ENCODE peak calls at places on chromosome 17, in nine cellular contexts. W is AG09309; P is transverse colon; R is neural progenitor cell; F is substantia nigra; A is EH; M is sigmoid colon; L is effector CD4-positive, alpha-beta T cell; Z is NCI-H510A treated with DMSO at 0.1 percent for 48 hours. Y is an unnamed sample.

GRCh38 chr17:4822835-4823234 is 10.3 kb upstream of the MINK1 start:
- DNase-seq in W (no peak), P (no peak), R (no peak), F (no peak), A (no peak), M (no peak), L (no peak), Z (no peak), Y (no peak)

GRCh38 chr17:51200846-51201245 is 34.6 kb downstream of the NME2 start:
- DNase-seq in W (no peak), P (no peak), R (no peak), F (no peak), A (no peak), M (no peak), L (no peak), Z (no peak), Y (no peak)

GRCh38 chr17:49209061-49209571 is 1.3 kb downstream of the GNGT2 start:
- DNase-seq in W (no peak), P (no peak), R (no peak), F (no peak), A (peak), M (no peak), L (no peak), Z (no peak), Y (no peak)

GRCh38 chr17:17052462-17053221 is 10.4 kb downstream of the MPRIP start:
- DNase-seq in W (no peak), P (no peak), R (no peak), F (no peak), A (no peak), M (peak), L (no peak), Z (no peak), Y (no peak)

GRCh38 chr17:67156269-67157199 is 88.5 kb downstream of the HELZ start:
- DNase-seq in W (no peak), P (no peak), R (no peak), F (no peak), A (no peak), M (no peak), L (no peak), Z (no peak), Y (no peak)

GRCh38 chr17:82416771-82417170 is 1.4 kb upstream of the HEXD start:
- DNase-seq in W (no peak), P (no peak), R (no peak), F (no peak), A (no peak), M (no peak), L (no peak), Z (no peak), Y (no peak)

GRCh38 chr17:46771601-46772012 is 46.9 kb downstream of the WNT3 start:
- DNase-seq in W (no peak), P (peak), R (no peak), F (no peak), A (peak), M (no peak), L (no peak), Z (peak), Y (peak)

GRCh38 chr17:35747540-35748017 is 5.5 kb downstream of the GAS2L2 start:
- DNase-seq in W (peak), P (peak), R (peak), F (peak), A (peak), M (peak), L (peak), Z (peak), Y (peak)

GRCh38 chr17:82407255-82407654 is 10.9 kb upstream of the HEXD start:
- DNase-seq in W (no peak), P (no peak), R (no peak), F (no peak), A (no peak), M (no peak), L (no peak), Z (no peak), Y (no peak)

GRCh38 chr17:28684963-28685362 is 23.0 kb downstream of the SUPT6H start:
- DNase-seq in W (no peak), P (peak), R (no peak), F (peak), A (peak), M (peak), L (no peak), Z (no peak), Y (no peak)